ENCODE peak calls at places on chromosomes 13 and 19, in five cellular contexts. K is transverse colon, X is ovary, C is HepG2, A is SK-N-SH. L is an unnamed sample.

GRCh38 chr19:49145485-49146407 is 9.4 kb downstream of the HRC start:
- DNase-seq in C (peak; percentile 48), K (peak; percentile 86), X (peak; percentile 81), A (peak; percentile 84), L (peak; percentile 83)

GRCh38 chr19:5926641-5927438 is 12.8 kb downstream of the CAPS start:
- DNase-seq in C (no peak), K (peak; percentile 33), X (peak; percentile 64), A (peak; percentile 83), L (peak; percentile 90)

GRCh38 chr13:37453246-37453645 is 145.3 kb downstream of the POSTN start:
- DNase-seq in X (no peak), K (no peak), C (no peak), A (no peak), L (no peak)

GRCh38 chr19:1284979-1285736 is 515 bp upstream of the EFNA2 start:
- DNase-seq in K (no peak), C (no peak), X (no peak), A (no peak), L (no peak)

GRCh38 chr19:1851581-1852293 is 3.5 kb upstream of the REXO1 start:
- DNase-seq in A (no peak), K (no peak), C (no peak), X (no peak), L (no peak)

GRCh38 chr13:111505175-111505777 is 184.8 kb downstream of the TEX29 start:
- DNase-seq in C (peak; percentile 12), A (peak; percentile 47), X (no peak), K (no peak), L (no peak)

GRCh38 chr19:31317542-31317941 is 31.7 kb downstream of the TSHZ3 start:
- DNase-seq in A (no peak), K (no peak), X (no peak), C (no peak), L (peak; percentile 37)

GRCh38 chr13:67238277-67238859 is 8.2 kb upstream of the PCDH9 start:
- DNase-seq in C (peak; percentile 16), X (no peak), A (peak; percentile 19), K (no peak), L (no peak)

GRCh38 chr13:79349011-79349410 is 57.0 kb downstream of the RBM26 start:
- DNase-seq in K (no peak), X (no peak), A (no peak), C (no peak), L (no peak)

GRCh38 chr19:40691421-40692211 is 1.2 kb upstream of the NUMBL start:
- DNase-seq in X (peak; percentile 67), C (no peak), K (no peak), A (peak; percentile 46), L (no peak)

GRCh38 chr19:45075215-45076028 is 856 bp downstream of the ZNF296 start:
- DNase-seq in A (no peak), C (peak; percentile 39), X (no peak), K (peak; percentile 92), L (peak; percentile 78)

GRCh38 chr19:49658139-49658517 is 7.5 kb downstream of the IRF3 start:
- DNase-seq in K (no peak), C (no peak), A (no peak), X (no peak), L (no peak)

GRCh38 chr13:20264271-20265018 is 32.3 kb upstream of the GJB6 start:
- DNase-seq in C (no peak), X (no peak), A (no peak), K (no peak), L (no peak)

GRCh38 chr19:56085571-56086275 is 35.4 kb downstream of the ZNF787 start:
- DNase-seq in C (no peak), K (no peak), X (no peak), A (no peak), L (no peak)

GRCh38 chr13:64453831-64454230 is 2776.3 kb downstream of the PCDH9 start:
- DNase-seq in X (no peak), A (peak; percentile 14), K (no peak), C (no peak), L (no peak)

GRCh38 chr13:34017231-34017630 is 199.3 kb downstream of the RFC3 start:
- DNase-seq in K (no peak), C (no peak), X (no peak), A (no peak), L (no peak)

GRCh38 chr19:20278342-20278741 is 111.3 kb downstream of the ZNF486 start:
- DNase-seq in K (peak; percentile 12), A (no peak), C (peak; percentile 30), X (no peak), L (no peak)

GRCh38 chr13:23865065-23865464 is 24.1 kb downstream of the MIPEP start:
- DNase-seq in A (no peak), K (no peak), C (no peak), X (no peak), L (no peak)

DNA sequence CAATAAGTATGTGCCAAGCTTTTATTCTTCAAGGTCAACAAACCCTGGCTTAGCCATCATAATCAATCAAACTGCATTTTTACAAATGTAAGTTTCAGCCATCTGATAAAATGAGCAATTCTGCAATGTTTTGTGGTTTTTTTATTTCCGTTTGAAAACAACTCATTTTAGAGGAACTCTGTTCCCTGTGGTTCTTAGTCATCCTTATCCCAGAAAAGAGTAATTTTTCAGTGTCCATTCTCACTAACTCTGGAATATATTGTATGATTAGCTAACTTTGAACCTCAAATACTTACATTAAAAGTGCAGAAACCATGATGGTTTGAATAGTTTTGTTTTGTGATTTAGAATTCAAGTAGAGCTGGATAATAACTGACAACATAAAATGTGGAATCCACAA is 87.6 kb downstream of the IRS2 start:
- DNase-seq in C (no peak), K (no peak), A (no peak), X (no peak), L (no peak)
- TF ChIP-seq EP300 in C (no peak), K (no peak), A (peak; percentile 64), X (no peak), L (no peak)

DNA sequence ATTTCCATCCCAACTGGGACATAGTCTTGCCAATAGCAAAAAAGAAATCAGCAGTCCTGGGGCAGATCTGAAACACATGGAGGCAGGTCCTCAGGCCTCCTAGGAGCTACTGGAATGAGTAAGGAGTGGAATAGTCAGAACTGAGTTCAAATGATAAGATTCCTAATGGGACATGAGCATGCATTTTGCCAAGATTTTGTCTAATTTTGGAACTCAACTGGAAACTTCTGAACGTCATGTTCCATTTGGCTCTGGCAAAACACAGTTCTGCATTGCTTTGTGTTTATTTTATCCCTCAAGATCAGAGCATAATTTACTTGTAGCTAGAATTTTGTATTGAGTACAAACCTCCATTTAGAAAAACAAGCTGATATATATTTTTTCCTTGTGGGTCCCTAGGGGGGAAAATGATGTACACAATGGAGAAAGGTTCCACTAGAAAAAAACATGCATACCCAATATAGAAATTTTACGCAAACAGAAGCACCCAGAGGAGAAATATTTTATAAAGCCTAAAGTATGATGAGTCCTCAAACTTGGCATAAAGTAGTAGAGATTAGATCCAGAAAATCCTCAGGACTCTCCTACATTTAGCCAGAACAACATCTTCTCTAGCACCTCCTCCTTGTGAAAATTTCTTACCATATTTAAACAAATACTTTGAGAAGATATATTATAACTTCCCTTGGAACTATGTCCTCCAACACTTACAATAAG is 149.0 kb upstream of the SERP2 start:
- DNase-seq in X (no peak), A (no peak), C (no peak), K (no peak), L (peak; percentile 80)
- TF ChIP-seq EP300 in X (peak; percentile 20), A (no peak), C (no peak), K (peak; percentile 79), L (peak; percentile 94)

GRCh38 chr13:48232420-48233096 is 448 bp upstream of the ITM2B start:
- DNase-seq in C (peak; percentile 57), X (no peak), K (peak; percentile 52), A (no peak), L (peak; percentile 72)
- TF ChIP-seq EP300 in C (no peak), X (no peak), K (no peak), A (no peak), L (peak; percentile 60)

GRCh38 chr19:16076154-16076957 is at the start of gene TPM4:
- DNase-seq in K (peak; percentile 94), C (peak; percentile 88), A (peak; percentile 86), X (peak; percentile 97), L (peak; percentile 99)

GRCh38 chr19:16078311-16078758 is 2.0 kb downstream of the TPM4 start:
- DNase-seq in K (peak; percentile 45), A (no peak), C (no peak), X (peak; percentile 59), L (peak; percentile 80)

GRCh38 chr19:16076958-16077611 is 790 bp downstream of the TPM4 start:
- DNase-seq in K (peak; percentile 73), X (peak; percentile 80), A (peak; percentile 70), C (no peak), L (peak; percentile 87)

GRCh38 chr19:16075430-16076153 is 703 bp upstream of the TPM4 start:
- DNase-seq in A (no peak), C (no peak), X (peak; percentile 48), K (peak; percentile 33), L (peak; percentile 74)

DNA sequence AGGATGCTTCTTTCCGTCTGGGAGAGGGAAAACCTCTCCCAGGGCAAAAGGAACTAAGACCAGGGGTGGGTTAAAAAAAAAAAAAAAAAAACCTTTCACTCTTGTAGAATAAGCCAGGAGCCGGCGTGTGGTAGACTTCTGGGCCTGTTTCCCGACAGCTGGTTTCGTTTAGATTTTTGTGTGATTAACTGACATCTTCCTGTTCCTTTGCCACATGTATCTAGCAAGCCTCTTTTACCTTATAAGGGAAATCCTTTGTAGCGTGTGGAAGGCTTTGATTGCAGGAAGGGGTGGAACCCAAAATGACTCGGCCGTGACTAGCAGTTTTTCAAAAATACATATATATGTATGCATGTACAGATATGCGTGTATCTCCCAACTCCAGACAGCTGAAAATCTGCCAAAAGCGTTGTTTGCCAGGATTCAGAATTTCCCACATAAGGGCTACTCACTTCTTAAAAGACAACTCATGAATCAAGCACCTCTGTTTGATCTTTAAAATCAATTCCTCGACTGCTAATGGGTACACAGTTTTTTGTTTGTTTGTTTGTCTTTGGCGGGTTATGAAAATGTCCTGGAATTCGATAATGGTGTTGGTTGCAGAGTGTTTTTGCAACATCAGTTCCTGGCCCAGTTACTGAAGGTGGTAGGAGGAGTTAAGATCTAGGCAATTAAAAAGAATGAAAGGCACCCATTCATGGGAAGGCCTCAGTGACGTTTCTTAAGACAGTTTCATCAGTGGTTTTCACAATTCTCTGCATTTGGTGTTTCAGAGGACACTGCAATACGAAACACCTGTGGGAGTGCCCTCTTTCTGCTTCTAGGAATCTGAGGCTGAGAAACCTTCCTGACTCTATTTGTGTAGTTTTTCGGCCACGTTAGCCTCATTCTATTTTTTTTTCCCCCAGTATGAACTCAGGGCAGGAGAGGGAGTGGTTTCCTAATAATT is 2.7 kb downstream of the TPM4 start:
- DNase-seq in C (peak; percentile 79), A (peak; percentile 68), K (peak; percentile 77), X (peak; percentile 79), L (peak; percentile 94)
- TF ChIP-seq EP300 in C (no peak), A (peak; percentile 65), K (peak; percentile 34), X (peak; percentile 30), L (peak; percentile 81)

GRCh38 chr13:46595136-46595917 is 42.4 kb downstream of the LRCH1 start:
- DNase-seq in A (no peak), K (no peak), X (no peak), C (no peak), L (no peak)
- TF ChIP-seq EP300 in A (no peak), K (no peak), X (no peak), C (no peak), L (peak; percentile 24)

GRCh38 chr19:8429044-8429443 is 15.7 kb upstream of the HNRNPM start:
- DNase-seq in K (no peak), A (no peak), C (no peak), X (no peak), L (no peak)

GRCh38 chr19:8426283-8426682 is 13.2 kb downstream of the MARCHF2 start:
- DNase-seq in C (no peak), A (no peak), K (no peak), X (no peak), L (no peak)

GRCh38 chr19:8421484-8422461 is 8.7 kb downstream of the MARCHF2 start:
- DNase-seq in X (no peak), K (no peak), C (peak; percentile 70), A (no peak), L (no peak)

GRCh38 chr19:8423821-8424223 is 10.7 kb downstream of the MARCHF2 start:
- DNase-seq in A (peak; percentile 66), X (peak; percentile 93), C (peak; percentile 93), K (peak; percentile 84), L (peak; percentile 98)
- TF ChIP-seq EP300 in A (no peak), X (peak; percentile 81), C (no peak), K (peak; percentile 70), L (peak; percentile 73)

L was measured in sigmoid colon.